ENCODE peak calls at places on chromosomes 16 and 17, in five cellular contexts. G is neural progenitor cell, V is hepatocyte, H is Calu3, M is esophagus muscularis mucosa. U is an unnamed sample.

GRCh38 chr17:75876190-75876937 is 2.0 kb downstream of the TRIM47 start:
- DNase-seq in G (peak), V (peak), H (peak), M (no peak), U (no peak)

GRCh38 chr17:19773534-19773933 is 25.4 kb upstream of the ALDH3A1 start:
- DNase-seq in G (no peak), V (no peak), H (no peak), M (no peak), U (no peak)

GRCh38 chr17:20922128-20922670 is 120.6 kb downstream of the USP22 start:
- DNase-seq in G (no peak), V (no peak), H (no peak), M (no peak), U (no peak)

GRCh38 chr16:48330847-48331204 is 54.4 kb downstream of the SIAH1 start:
- DNase-seq in G (no peak), V (no peak), H (no peak), M (no peak), U (no peak)

GRCh38 chr17:17700251-17700969 is 19.2 kb downstream of the RAI1 start:
- DNase-seq in G (peak), V (no peak), H (no peak), M (no peak), U (no peak)

GRCh38 chr16:4376820-4377572 is 5.3 kb downstream of the VASN start:
- DNase-seq in G (no peak), V (no peak), H (no peak), M (no peak), U (no peak)

GRCh38 chr17:1485748-1486376 is 6.6 kb downstream of the MYO1C start:
- DNase-seq in G (peak), V (peak), H (peak), M (no peak), U (peak)

GRCh38 chr17:17836818-17837379 is at the start of gene SREBF1:
- DNase-seq in G (peak), V (peak), H (peak), M (no peak), U (peak)

GRCh38 chr17:45050680-45051059 is 762 bp downstream of the DCAKD start:
- DNase-seq in G (peak), V (peak), H (peak), M (no peak), U (no peak)

GRCh38 chr16:68563631-68564366 is 24.7 kb downstream of the ZFP90 start:
- DNase-seq in G (no peak), V (no peak), H (no peak), M (no peak), U (no peak)

GRCh38 chr17:27520571-27521185 is 64.4 kb downstream of the KSR1 start:
- DNase-seq in G (peak), V (no peak), H (no peak), M (no peak), U (no peak)

GRCh38 chr17:56320443-56320842 is 167.2 kb downstream of the ANKFN1 start:
- DNase-seq in G (peak), V (no peak), H (no peak), M (no peak), U (no peak)

GRCh38 chr16:86221085-86221484 is 289.2 kb upstream of the FOXF1 start:
- DNase-seq in G (no peak), V (no peak), H (no peak), M (no peak), U (peak)

GRCh38 chr16:48901712-48902374 is 291.9 kb upstream of the N4BP1 start:
- DNase-seq in G (peak), V (peak), H (no peak), M (no peak), U (no peak)

GRCh38 chr17:71975331-71975801 is 145.5 kb upstream of the SOX9 start:
- DNase-seq in G (peak), V (peak), H (no peak), M (no peak), U (no peak)

GRCh38 chr16:1745181-1745899 is 26.0 kb downstream of the NME3 start:
- DNase-seq in G (no peak), V (no peak), H (no peak), M (no peak), U (no peak)

GRCh38 chr17:6523330-6523729 is 33.0 kb downstream of the PITPNM3 start:
- DNase-seq in G (no peak), V (peak), H (peak), M (no peak), U (no peak)

GRCh38 chr16:84982434-84982833 is 28.9 kb downstream of the ZDHHC7 start:
- DNase-seq in G (no peak), V (peak), H (peak), M (no peak), U (no peak)
- TF ChIP-seq CTCF in G (no peak), V (peak), H (no peak), M (no peak), U (no peak)

DNA sequence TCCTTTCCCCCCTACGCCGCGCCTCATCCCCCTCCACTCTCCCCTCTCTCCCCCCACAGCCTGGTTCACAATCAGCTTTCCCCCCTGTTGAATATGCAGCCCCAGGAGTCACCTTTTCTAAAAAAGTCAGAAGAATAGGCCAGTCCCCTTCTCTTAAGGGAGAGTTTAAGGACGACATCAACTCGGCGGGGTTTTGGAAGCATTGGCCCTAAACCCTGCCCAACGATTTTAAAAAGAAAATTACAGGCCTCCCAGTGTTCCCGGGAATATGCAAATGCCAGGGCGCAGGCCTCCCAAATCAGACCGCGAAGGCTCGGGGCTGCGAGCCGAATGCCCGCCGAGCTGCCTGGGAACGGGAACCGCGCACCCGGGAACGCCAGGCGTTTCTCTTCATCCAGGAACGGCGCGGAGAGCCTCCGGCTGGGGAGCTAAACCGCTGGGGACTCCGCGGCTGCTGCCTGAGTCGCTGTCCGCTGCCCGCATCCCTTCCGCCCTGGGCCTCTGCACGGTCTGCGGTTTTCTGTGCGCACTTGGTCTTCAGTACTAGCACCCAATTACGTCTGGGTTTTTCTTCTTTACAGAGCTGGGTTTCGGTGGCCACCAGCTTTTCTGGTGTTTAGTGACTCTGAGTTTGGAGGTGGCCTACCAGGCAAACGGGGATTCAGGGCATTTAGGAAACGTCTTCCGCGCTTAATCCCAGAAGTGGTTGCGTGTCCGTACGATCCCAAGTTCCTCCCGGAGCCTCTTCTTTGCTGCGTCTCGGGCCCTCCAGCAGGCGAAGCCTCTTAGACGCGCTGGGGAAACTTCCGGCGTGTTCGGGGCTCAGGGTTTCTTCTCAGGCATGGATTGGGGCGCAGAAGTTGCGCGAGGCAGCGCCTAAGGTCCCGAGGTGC is 5.7 kb downstream of the IRX5 start:
- DNase-seq in G (peak), V (peak), H (no peak), M (peak), U (peak)
- TF ChIP-seq CTCF in G (no peak), V (no peak), H (no peak), M (no peak), U (no peak)

GRCh38 chr17:64491034-64491860 is 5.6 kb downstream of the POLG2 start:
- DNase-seq in G (peak), V (peak), H (peak), M (no peak), U (no peak)
- TF ChIP-seq CTCF in G (peak), V (peak), H (peak), M (peak), U (peak)

DNA sequence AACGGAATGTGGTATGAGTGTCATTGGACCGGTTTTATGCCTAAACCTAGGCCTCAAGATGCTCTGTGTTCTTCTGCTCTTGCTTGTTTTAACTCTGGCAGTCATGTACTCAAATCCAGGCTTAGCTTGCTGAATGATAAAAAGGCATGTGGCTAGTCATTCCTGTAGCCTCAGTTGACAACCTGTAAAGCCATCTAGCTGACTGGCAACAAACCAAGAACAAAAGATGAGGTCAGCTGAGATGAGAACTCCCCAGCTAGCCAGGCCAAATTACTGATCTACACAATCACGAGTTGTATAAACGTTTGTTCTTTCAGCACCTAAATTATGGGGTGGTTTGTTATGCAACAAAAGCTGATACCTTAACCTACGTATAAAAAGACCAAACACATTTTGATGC is 1406.0 kb upstream of the CDH8 start:
- DNase-seq in G (no peak), V (no peak), H (no peak), M (no peak), U (no peak)
- TF ChIP-seq CTCF in G (no peak), V (no peak), H (no peak), M (no peak), U (no peak)

GRCh38 chr17:65498831-65499230 is 62.6 kb downstream of the AXIN2 start:
- DNase-seq in G (peak), V (no peak), H (no peak), M (no peak), U (no peak)

GRCh38 chr17:65489413-65490170 is 71.9 kb downstream of the AXIN2 start:
- DNase-seq in G (no peak), V (no peak), H (no peak), M (no peak), U (no peak)

GRCh38 chr17:65496801-65497200 is 64.6 kb downstream of the AXIN2 start:
- DNase-seq in G (no peak), V (no peak), H (no peak), M (no peak), U (no peak)

GRCh38 chr17:65495255-65496060 is 66.0 kb downstream of the AXIN2 start:
- DNase-seq in G (peak), V (peak), H (no peak), M (no peak), U (no peak)
- TF ChIP-seq CTCF in G (peak), V (no peak), H (no peak), M (no peak), U (no peak)

GRCh38 chr17:65856865-65857264 is 295.4 kb upstream of the AXIN2 start:
- DNase-seq in G (no peak), V (no peak), H (no peak), M (no peak), U (no peak)
- TF ChIP-seq CTCF in G (no peak), V (no peak), H (no peak), M (no peak), U (no peak)

GRCh38 chr16:65681406-65681805 is 559.5 kb upstream of the CDH11 start:
- DNase-seq in G (no peak), V (no peak), H (no peak), M (no peak), U (no peak)

GRCh38 chr16:65679785-65680184 is 557.9 kb upstream of the CDH11 start:
- DNase-seq in G (no peak), V (no peak), H (no peak), M (no peak), U (no peak)

GRCh38 chr16:65689726-65690125 is 567.9 kb upstream of the CDH11 start:
- DNase-seq in G (no peak), V (no peak), H (no peak), M (no peak), U (no peak)

GRCh38 chr16:65684230-65684629 is 562.4 kb upstream of the CDH11 start:
- DNase-seq in G (no peak), V (no peak), H (no peak), M (no peak), U (no peak)
- TF ChIP-seq CTCF in G (peak), V (no peak), H (no peak), M (no peak), U (no peak)

GRCh38 chr17:57475786-57476185 is 219.5 kb downstream of the MSI2 start:
- DNase-seq in G (peak), V (no peak), H (no peak), M (no peak), U (no peak)

GRCh38 chr17:57470906-57471305 is 214.6 kb downstream of the MSI2 start:
- DNase-seq in G (no peak), V (no peak), H (no peak), M (no peak), U (no peak)

GRCh38 chr17:57467801-57468200 is 211.5 kb downstream of the MSI2 start:
- DNase-seq in G (no peak), V (no peak), H (no peak), M (no peak), U (no peak)

GRCh38 chr17:57468932-57469775 is 212.8 kb downstream of the MSI2 start:
- DNase-seq in G (no peak), V (no peak), H (no peak), M (no peak), U (no peak)

GRCh38 chr17:57471941-57472368 is 215.6 kb downstream of the MSI2 start:
- DNase-seq in G (peak), V (no peak), H (no peak), M (no peak), U (no peak)
- TF ChIP-seq CTCF in G (peak), V (no peak), H (no peak), M (no peak), U (no peak)

DNA sequence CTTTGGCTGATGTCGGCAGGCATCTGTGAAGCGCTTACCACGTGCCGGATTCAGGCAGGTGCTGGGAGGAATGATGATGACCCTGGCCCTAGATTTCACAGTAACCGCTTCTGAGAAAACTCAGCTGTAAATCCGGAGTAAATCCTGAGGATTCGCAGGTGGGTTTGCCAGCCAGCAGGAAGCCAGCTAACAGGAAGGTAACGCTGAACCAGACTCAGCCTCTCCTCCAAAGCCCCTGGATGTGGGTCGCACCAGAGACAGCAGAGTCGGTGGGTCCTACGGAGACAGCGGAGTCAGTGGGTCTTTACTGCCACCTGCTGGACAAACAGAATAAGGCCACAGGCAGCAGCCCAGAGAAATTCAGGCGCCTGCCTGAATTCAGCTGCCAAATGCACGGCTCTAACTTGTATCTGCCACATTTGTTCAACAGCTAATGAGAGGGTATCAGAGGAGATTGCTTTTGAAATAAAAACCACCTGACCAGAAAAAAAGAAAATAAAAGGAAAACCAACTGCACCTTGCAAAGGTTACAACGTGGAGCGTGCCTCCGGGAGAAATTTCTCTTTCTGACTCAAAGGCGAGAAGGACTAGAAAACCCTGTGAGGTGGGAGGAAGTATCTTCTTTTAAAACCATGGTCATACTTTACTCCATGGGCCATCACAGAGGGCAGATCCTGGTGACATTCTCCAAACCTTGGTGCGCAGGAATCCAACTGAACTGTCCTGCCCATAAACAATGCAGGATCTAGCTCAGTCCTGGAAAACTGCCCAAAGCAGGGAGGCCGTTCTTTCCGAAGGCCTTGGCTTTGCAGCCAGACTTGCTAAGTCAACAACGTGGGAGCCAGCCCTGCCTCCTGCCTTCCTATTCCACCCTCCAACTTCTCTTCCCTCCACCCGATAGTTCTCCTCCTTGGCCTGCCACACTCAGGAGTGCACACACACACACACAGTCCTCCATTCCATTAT is 16.3 kb downstream of the COPRS start:
- DNase-seq in G (peak), V (peak), H (peak), M (no peak), U (peak)
- TF ChIP-seq CTCF in G (peak), V (peak), H (peak), M (peak), U (peak)

GRCh38 chr17:79220201-79220714 is 145.6 kb downstream of the ENGASE start:
- DNase-seq in G (peak), V (no peak), H (no peak), M (no peak), U (no peak)
- TF ChIP-seq CTCF in G (no peak), V (no peak), H (no peak), M (no peak), U (no peak)